ENCODE peak calls at places on chromosomes 6 and 20, in eight cellular contexts. F is tibial nerve; K is psoas muscle; D is CD8-positive, alpha-beta T cell; O is fibroblast of lung; B is lower lobe of right lung; A is effector memory CD4-positive, alpha-beta T cell; G is GM23248. X is an unnamed sample.
A peak's percentile ranks its signal among the peaks of the same experiment; 100 is the strongest.

GRCh38 chr6:16972535-16972934 is 129.3 kb upstream of the STMND1 start:
- DNase-seq in F (no peak), K (no peak), D (no peak), O (no peak), B (no peak), A (no peak), G (no peak), X (no peak)

GRCh38 chr6:122268394-122268793 is 131.1 kb upstream of the HSF2 start:
- DNase-seq in F (no peak), K (no peak), D (no peak), O (no peak), B (no peak), A (no peak), G (no peak), X (no peak)

GRCh38 chr6:166471797-166472260 is 89.1 kb upstream of the MPC1 start:
- DNase-seq in F (no peak), K (no peak), D (no peak), O (no peak), B (peak; percentile 84), A (no peak), G (no peak), X (no peak)

GRCh38 chr6:42696526-42697267 is 25.7 kb downstream of the PRPH2 start:
- DNase-seq in F (peak; percentile 11), K (no peak), D (no peak), O (peak; percentile 81), B (no peak), A (no peak), G (peak; percentile 90), X (no peak)

GRCh38 chr6:168778201-168778600 is 337.2 kb downstream of the SMOC2 start:
- DNase-seq in F (peak; percentile 46), K (peak; percentile 74), D (no peak), O (no peak), B (no peak), A (no peak), G (peak; percentile 11), X (no peak)

GRCh38 chr20:40471261-40471629 is 217.8 kb downstream of the MAFB start:
- DNase-seq in F (no peak), K (no peak), D (no peak), O (no peak), B (no peak), A (no peak), G (peak; percentile 26), X (peak; percentile 60)

GRCh38 chr6:68307301-68307700 is 327.8 kb upstream of the ADGRB3 start:
- DNase-seq in F (no peak), K (no peak), D (no peak), O (no peak), B (no peak), A (no peak), G (no peak), X (no peak)

GRCh38 chr6:4282926-4283325 is 147.6 kb upstream of the ECI2 start:
- DNase-seq in F (no peak), K (no peak), D (no peak), O (no peak), B (no peak), A (no peak), G (no peak), X (no peak)

GRCh38 chr6:168387426-168387825 is 53.6 kb upstream of the SMOC2 start:
- DNase-seq in F (no peak), K (no peak), D (no peak), O (no peak), B (no peak), A (no peak), G (no peak), X (no peak)

GRCh38 chr6:69693749-69694148 is 103.1 kb downstream of the LMBRD1 start:
- DNase-seq in F (no peak), K (no peak), D (no peak), O (peak; percentile 1), B (no peak), A (no peak), G (peak; percentile 46), X (no peak)

GRCh38 chr6:36032245-36032644 is 4.6 kb downstream of the MAPK14 start:
- DNase-seq in F (no peak), K (no peak), D (no peak), O (no peak), B (no peak), A (no peak), G (no peak), X (no peak)
- H3K4me1 ChIP-seq in F (peaks cover 72% of the 10 kb centered on the region), K (peaks cover 48% of the 10 kb centered on the region), D (peaks cover 42% of the 10 kb centered on the region), O (no peaks in the 10 kb centered on the region), B (peaks cover 76% of the 10 kb centered on the region), A (peaks cover 16% of the 10 kb centered on the region), G (peaks cover 11% of the 10 kb centered on the region), X (peaks cover 76% of the 10 kb centered on the region)

DNA sequence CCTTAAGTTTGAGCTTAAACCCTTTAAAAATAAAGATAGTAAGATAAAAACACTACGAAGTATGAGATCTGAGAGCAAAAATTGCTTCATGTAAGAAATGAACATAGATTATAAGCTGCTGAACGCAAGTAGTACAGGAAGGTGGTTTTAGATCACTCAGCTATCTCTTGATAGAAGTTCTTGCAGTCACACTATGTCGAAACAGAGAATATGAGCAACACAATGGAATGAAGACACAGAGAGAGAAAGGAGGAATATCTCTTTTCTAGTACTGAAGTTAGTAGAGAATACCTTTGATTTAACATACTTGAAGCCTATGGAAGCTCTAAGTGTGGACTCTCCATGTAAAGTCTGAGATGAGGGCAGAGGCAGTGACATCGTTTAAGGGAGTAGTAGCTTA is 162.7 kb downstream of the CDK19 start:
- DNase-seq in F (no peak), K (no peak), D (no peak), O (no peak), B (no peak), A (no peak), G (peak; percentile 31), X (no peak)
- H3K27ac ChIP-seq in F (no peak overlapping the region), K (no peak overlapping the region), D (no peak overlapping the region), O (no peak overlapping the region), B (no peak overlapping the region), A (no peak overlapping the region), G (no peak overlapping the region), X (no peak overlapping the region)

DNA sequence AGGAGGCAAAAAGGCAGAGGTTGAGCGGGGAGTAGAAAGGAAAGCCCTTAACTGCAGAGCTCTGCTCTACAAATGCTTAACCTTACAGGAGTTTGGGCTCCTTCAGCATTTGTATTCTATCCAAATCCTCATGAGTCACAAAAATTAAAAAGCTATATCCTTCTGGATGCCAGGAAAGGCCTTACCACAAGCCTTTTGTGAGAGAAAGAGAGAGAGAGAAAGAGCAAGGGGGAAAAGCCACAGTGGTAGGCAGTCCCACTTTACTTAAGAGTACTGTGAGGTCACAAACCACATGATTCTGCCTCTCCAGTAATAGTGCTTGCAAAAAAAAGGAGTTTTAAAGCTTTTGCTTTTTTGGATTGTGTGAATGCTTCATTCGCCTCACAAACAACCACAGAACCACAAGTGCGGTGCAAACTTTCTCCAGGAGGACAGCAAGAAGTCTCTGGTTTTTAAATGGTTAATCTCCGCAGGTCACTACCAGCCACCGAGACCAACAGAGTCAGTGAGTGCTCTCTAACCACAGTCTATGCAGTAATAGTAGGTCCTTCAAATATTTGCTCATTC is at the start of gene RUNX2:
- DNase-seq in F (no peak), K (no peak), D (no peak), O (peak; percentile 99), B (no peak), A (no peak), G (peak; percentile 83), X (no peak)
- H3K4me3 ChIP-seq in F (no peak within 1 kb of the TSS), K (no peak within 1 kb of the TSS), D (peak within 1 kb of the TSS; percentile 57), O (no peak within 1 kb of the TSS), B (peak within 1 kb of the TSS; percentile 37), A (no peak within 1 kb of the TSS), G (peak within 1 kb of the TSS; percentile 36), X (no peak within 1 kb of the TSS)

GRCh38 chr6:148534871-148535270 is 192.2 kb downstream of the SASH1 start:
- DNase-seq in F (no peak), K (no peak), D (no peak), O (no peak), B (no peak), A (no peak), G (no peak), X (no peak)
- H3K4me1 ChIP-seq in F (peaks cover 31% of the 10 kb centered on the region), K (no peaks in the 10 kb centered on the region), D (no peaks in the 10 kb centered on the region), O (peaks cover 14% of the 10 kb centered on the region), B (no peaks in the 10 kb centered on the region), A (no peaks in the 10 kb centered on the region), G (peaks cover 70% of the 10 kb centered on the region), X (peaks cover 22% of the 10 kb centered on the region)

GRCh38 chr20:32456869-32457421 is 98.8 kb downstream of the ASXL1 start:
- DNase-seq in F (no peak), K (peak; percentile 60), D (no peak), O (peak; percentile 42), B (no peak), A (no peak), G (peak; percentile 71), X (no peak)

GRCh38 chr20:32454164-32455145 is 96.3 kb downstream of the ASXL1 start:
- DNase-seq in F (no peak), K (no peak), D (no peak), O (no peak), B (no peak), A (no peak), G (no peak), X (no peak)

GRCh38 chr20:32455901-32456701 is 98.0 kb downstream of the ASXL1 start:
- DNase-seq in F (no peak), K (no peak), D (no peak), O (no peak), B (no peak), A (no peak), G (no peak), X (no peak)

GRCh38 chr20:32453467-32454163 is 95.5 kb downstream of the ASXL1 start:
- DNase-seq in F (no peak), K (no peak), D (no peak), O (no peak), B (peak; percentile 43), A (no peak), G (no peak), X (no peak)

GRCh38 chr20:32455171-32455900 is 97.2 kb downstream of the ASXL1 start:
- DNase-seq in F (no peak), K (no peak), D (no peak), O (no peak), B (no peak), A (no peak), G (no peak), X (no peak)
- H3K27ac ChIP-seq in F (no peak overlapping the region), K (no peak overlapping the region), D (no peak overlapping the region), O (no peak overlapping the region), B (no peak overlapping the region), A (no peak overlapping the region), G (no peak overlapping the region), X (no peak overlapping the region)

DNA sequence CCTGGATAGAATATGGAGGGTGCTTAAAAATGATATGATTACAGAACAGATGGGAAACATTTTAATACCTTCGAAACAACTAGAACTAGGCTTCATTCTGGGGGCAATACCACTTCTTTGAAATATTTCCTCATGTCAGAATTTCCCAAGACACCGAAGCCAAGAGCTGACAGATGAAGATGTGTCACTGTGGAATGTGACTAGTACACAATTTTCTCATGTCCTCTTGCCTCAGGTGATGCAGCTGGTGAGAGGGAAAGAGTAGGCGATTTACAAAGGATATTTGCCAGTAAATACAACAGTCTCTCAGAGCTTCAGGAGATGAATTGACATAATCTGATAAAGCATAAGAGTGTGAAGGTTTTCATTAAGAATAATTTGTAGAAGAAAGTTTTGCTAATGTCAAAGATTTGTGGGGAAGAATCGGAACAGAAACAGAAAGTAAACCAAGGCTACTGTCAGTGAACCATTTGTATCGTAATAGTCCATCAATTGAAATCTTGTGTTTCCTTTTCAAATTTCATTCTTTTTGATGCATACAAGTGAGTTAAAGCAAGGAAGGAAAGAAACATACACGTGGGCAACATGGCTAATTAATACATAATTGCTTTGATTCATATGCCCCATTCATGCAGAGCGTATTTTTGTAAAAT is 164.7 kb upstream of the CCN2 start:
- DNase-seq in F (no peak), K (no peak), D (no peak), O (no peak), B (no peak), A (no peak), G (peak; percentile 57), X (no peak)
- H3K4me3 ChIP-seq in F (no peak overlapping the region), K (peak overlapping the region; percentile 21), D (no peak overlapping the region), O (peak overlapping the region; percentile 19), B (peak overlapping the region; percentile 38), A (no peak overlapping the region), G (peak overlapping the region; percentile 65), X (peak overlapping the region; percentile 34)

X was measured in esophagus muscularis mucosa.